ENCODE peak calls at places on chromosomes 13 and 19, in eight cellular contexts. S is activated gamma-delta T cell treated with anti-CD3 and anti-CD28 coated beads, Interleukin-2, amount 50 U/mL, for 16 hours; B is T-helper 1 cell; Z is osteocyte; X is ovary; C is hepatocyte; I is GM19239; R is dorsolateral prefrontal cortex. L is an unnamed sample.

GRCh38 chr19:12364391-12365093 is 941 bp downstream of the ZNF442 start:
- DNase-seq in S (no peak), B (no peak), Z (no peak), X (peak; percentile 35), C (peak; percentile 33), I (peak; percentile 27), R (peak; percentile 29), L (no peak)

GRCh38 chr19:4678881-4679379 is 8.8 kb upstream of the MYDGF start:
- DNase-seq in S (no peak), B (no peak), Z (no peak), X (peak; percentile 72), C (no peak), I (no peak), R (no peak), L (no peak)

GRCh38 chr13:28316129-28316528 is 177.8 kb downstream of the PAN3 start:
- DNase-seq in S (no peak), B (no peak), Z (no peak), X (no peak), C (peak; percentile 38), I (no peak), R (no peak), L (no peak)

GRCh38 chr13:46647514-46648065 is 94.6 kb downstream of the LRCH1 start:
- DNase-seq in S (no peak), B (no peak), Z (no peak), X (no peak), C (no peak), I (no peak), R (no peak), L (no peak)

GRCh38 chr19:16252459-16253205 is 54.9 kb downstream of the AP1M1 start:
- DNase-seq in S (no peak), B (no peak), Z (no peak), X (no peak), C (no peak), I (no peak), R (no peak), L (no peak)

GRCh38 chr13:99829593-99830239 is 141.9 kb downstream of the ZIC5 start:
- DNase-seq in S (no peak), B (no peak), Z (no peak), X (no peak), C (peak; percentile 51), I (no peak), R (no peak), L (no peak)

GRCh38 chr13:79393564-79394249 is 12.3 kb downstream of the RBM26 start:
- DNase-seq in S (peak; percentile 12), B (no peak), Z (peak; percentile 87), X (no peak), C (peak; percentile 59), I (no peak), R (no peak), L (no peak)

GRCh38 chr13:74444161-74444571 is 310.0 kb upstream of the KLF12 start:
- DNase-seq in S (no peak), B (no peak), Z (no peak), X (no peak), C (no peak), I (no peak), R (no peak), L (no peak)

GRCh38 chr13:23789576-23790346 is 99.4 kb downstream of the MIPEP start:
- DNase-seq in S (no peak), B (no peak), Z (no peak), X (no peak), C (no peak), I (no peak), R (no peak), L (no peak)

GRCh38 chr19:34556500-34556899 is 74.9 kb downstream of the WTIP start:
- DNase-seq in S (no peak), B (no peak), Z (no peak), X (peak; percentile 34), C (peak; percentile 23), I (no peak), R (no peak), L (no peak)

GRCh38 chr19:48466571-48467325 is 2.4 kb upstream of the CYTH2 start:
- DNase-seq in S (no peak), B (no peak), Z (no peak), X (no peak), C (no peak), I (no peak), R (no peak), L (no peak)

GRCh38 chr19:778910-779653 is 18.2 kb upstream of the PTBP1 start:
- DNase-seq in S (no peak), B (no peak), Z (peak; percentile 91), X (peak; percentile 53), C (peak; percentile 85), I (no peak), R (no peak), L (no peak)

GRCh38 chr13:107170270-107170931 is 602.5 kb upstream of the ARGLU1 start:
- DNase-seq in S (no peak), B (no peak), Z (no peak), X (no peak), C (no peak), I (no peak), R (no peak), L (no peak)

GRCh38 chr19:44745386-44745831 is 3.1 kb upstream of the BCL3 start:
- DNase-seq in S (no peak), B (no peak), Z (peak; percentile 86), X (peak; percentile 86), C (peak; percentile 81), I (no peak), R (no peak), L (no peak)

GRCh38 chr13:89465366-89465765 is 1794.2 kb downstream of the SLITRK5 start:
- DNase-seq in S (no peak), B (no peak), Z (no peak), X (no peak), C (no peak), I (no peak), R (no peak), L (no peak)

GRCh38 chr13:75326173-75327131 is 155.5 kb downstream of the TBC1D4 start:
- DNase-seq in S (peak; percentile 9), B (peak; percentile 45), Z (no peak), X (no peak), C (peak; percentile 9), I (peak; percentile 5), R (no peak), L (no peak)

GRCh38 chr13:92900455-92900854 is 326.2 kb upstream of the GPC6 start:
- DNase-seq in S (no peak), B (no peak), Z (no peak), X (no peak), C (no peak), I (no peak), R (no peak), L (no peak)

GRCh38 chr19:7916908-7917291 is 2.3 kb downstream of the TGFBR3L start:
- DNase-seq in S (no peak), B (no peak), Z (no peak), X (no peak), C (no peak), I (no peak), R (no peak), L (no peak)

GRCh38 chr13:23634897-23635296 is 64.7 kb downstream of the TNFRSF19 start:
- DNase-seq in S (no peak), B (no peak), Z (no peak), X (no peak), C (no peak), I (no peak), R (no peak), L (no peak)

GRCh38 chr13:76338003-76338402 is 548.2 kb downstream of the KCTD12 start:
- DNase-seq in S (no peak), B (no peak), Z (no peak), X (no peak), C (no peak), I (no peak), R (no peak), L (no peak)

GRCh38 chr19:10111405-10111811 is at the start of gene P2RY11:
- DNase-seq in S (no peak), B (no peak), Z (no peak), X (no peak), C (no peak), I (no peak), R (no peak), L (peak; percentile 91)

GRCh38 chr13:23608704-23609413 is 38.6 kb downstream of the TNFRSF19 start:
- DNase-seq in S (no peak), B (no peak), Z (no peak), X (peak; percentile 38), C (no peak), I (no peak), R (no peak), L (no peak)

GRCh38 chr13:45372189-45373115 is 31.5 kb upstream of the TPT1 start:
- DNase-seq in S (no peak), B (no peak), Z (no peak), X (no peak), C (no peak), I (no peak), R (no peak), L (no peak)

GRCh38 chr19:2115911-2116426 is 19.3 kb downstream of the IZUMO4 start:
- DNase-seq in S (no peak), B (no peak), Z (no peak), X (no peak), C (no peak), I (no peak), R (no peak), L (no peak)

GRCh38 chr13:99911965-99912566 is 59.5 kb downstream of the ZIC5 start:
- DNase-seq in S (no peak), B (no peak), Z (no peak), X (no peak), C (no peak), I (no peak), R (no peak), L (no peak)

GRCh38 chr19:52941941-52942370 is 18.7 kb upstream of the ZNF888 start:
- DNase-seq in S (no peak), B (no peak), Z (no peak), X (peak; percentile 40), C (peak; percentile 58), I (no peak), R (no peak), L (no peak)

L was measured in vagina.